ENCODE peak calls at places on chromosome 9, in seven cellular contexts. G is mucosa of gallbladder; M is AG04450; E is stimulated activated CD4-positive, alpha-beta T cell treated with anti-CD3 and anti-CD28 coated beads, Interleukin-1b, Interleukin-23, amount 100 ng/mL, for 4 hours; R is HEK293T; T is GM13976; S is DMS53. B is an unnamed sample.

GRCh38 chr9:27333241-27334052 is 36.5 kb upstream of the EQTN start:
- DNase-seq in G (peak), M (peak), E (peak), R (peak), T (peak), S (peak), B (peak)

GRCh38 chr9:113475992-113476391 is 12.5 kb downstream of the RGS3 start:
- DNase-seq in G (no peak), M (no peak), E (no peak), R (no peak), T (no peak), S (no peak), B (peak)

GRCh38 chr9:127801955-127802575 is 617 bp upstream of the FPGS start:
- DNase-seq in G (no peak), M (no peak), E (no peak), R (no peak), T (no peak), S (peak), B (no peak)

GRCh38 chr9:87753313-87753712 is 27.4 kb downstream of the CTSL start:
- DNase-seq in G (no peak), M (no peak), E (no peak), R (no peak), T (no peak), S (no peak), B (no peak)

GRCh38 chr9:108374606-108375005 is 481.2 kb downstream of the ACTL7B start:
- DNase-seq in G (no peak), M (no peak), E (no peak), R (no peak), T (no peak), S (no peak), B (no peak)

GRCh38 chr9:122125891-122126331 is 32.8 kb upstream of the TTLL11 start:
- DNase-seq in G (no peak), M (no peak), E (no peak), R (no peak), T (no peak), S (peak), B (peak)

GRCh38 chr9:124813496-124814177 is 36.7 kb downstream of the OLFML2A start:
- DNase-seq in G (no peak), M (no peak), E (no peak), R (no peak), T (no peak), S (no peak), B (no peak)

GRCh38 chr9:15304620-15305019 is 2.4 kb downstream of the TTC39B start:
- DNase-seq in G (peak), M (no peak), E (no peak), R (no peak), T (no peak), S (peak), B (no peak)

GRCh38 chr9:4686584-4686983 is 7.2 kb downstream of the CDC37L1 start:
- DNase-seq in G (no peak), M (no peak), E (no peak), R (no peak), T (no peak), S (no peak), B (no peak)

GRCh38 chr9:35095175-35095574 is 1.2 kb downstream of the PIGO start:
- DNase-seq in G (no peak), M (no peak), E (no peak), R (no peak), T (no peak), S (no peak), B (no peak)